ENCODE peak calls at places on chromosomes 13 and 19, in eight cellular contexts. One of them, this sample, is unnamed.

GRCh38 chr13:113178070-113178895 is 19.8 kb downstream of the PROZ start:
- DNase-seq in stimulated activated CD4-positive, alpha-beta T cell treated with anti-CD3 and anti-CD28 coated beads, TNF-alpha, amount 100 ng/mL, for 24 hours: no peak
- DNase-seq in head of caudate nucleus: no peak
- DNase-seq in iPS DF 6.9: no peak
- DNase-seq in natural killer cell: no peak
- DNase-seq in astrocyte of the hippocampus: peak; percentile 92
- DNase-seq in GM04503: peak; percentile 71
- DNase-seq in left ventricle myocardium inferior: no peak
- DNase-seq in this sample: peak; percentile 84

GRCh38 chr19:48484931-48485612 is 15.9 kb downstream of the CYTH2 start:
- DNase-seq in stimulated activated CD4-positive, alpha-beta T cell treated with anti-CD3 and anti-CD28 coated beads, TNF-alpha, amount 100 ng/mL, for 24 hours: no peak
- DNase-seq in head of caudate nucleus: no peak
- DNase-seq in iPS DF 6.9: no peak
- DNase-seq in natural killer cell: no peak
- DNase-seq in astrocyte of the hippocampus: no peak
- DNase-seq in GM04503: no peak
- DNase-seq in left ventricle myocardium inferior: no peak
- DNase-seq in this sample: no peak

GRCh38 chr19:7902796-7903243 is 857 bp upstream of the MAP2K7 start:
- DNase-seq in stimulated activated CD4-positive, alpha-beta T cell treated with anti-CD3 and anti-CD28 coated beads, TNF-alpha, amount 100 ng/mL, for 24 hours: no peak
- DNase-seq in head of caudate nucleus: no peak
- DNase-seq in iPS DF 6.9: no peak
- DNase-seq in natural killer cell: no peak
- DNase-seq in astrocyte of the hippocampus: no peak
- DNase-seq in GM04503: no peak
- DNase-seq in left ventricle myocardium inferior: no peak
- DNase-seq in this sample: no peak

GRCh38 chr13:36124236-36124822 is 6.9 kb downstream of the DCLK1 start:
- DNase-seq in stimulated activated CD4-positive, alpha-beta T cell treated with anti-CD3 and anti-CD28 coated beads, TNF-alpha, amount 100 ng/mL, for 24 hours: no peak
- DNase-seq in head of caudate nucleus: peak; percentile 13
- DNase-seq in iPS DF 6.9: no peak
- DNase-seq in natural killer cell: no peak
- DNase-seq in astrocyte of the hippocampus: peak; percentile 96
- DNase-seq in GM04503: peak; percentile 18
- DNase-seq in left ventricle myocardium inferior: no peak
- DNase-seq in this sample: no peak

GRCh38 chr13:67299072-67299635 is 69.0 kb upstream of the PCDH9 start:
- DNase-seq in stimulated activated CD4-positive, alpha-beta T cell treated with anti-CD3 and anti-CD28 coated beads, TNF-alpha, amount 100 ng/mL, for 24 hours: no peak
- DNase-seq in head of caudate nucleus: no peak
- DNase-seq in iPS DF 6.9: no peak
- DNase-seq in natural killer cell: no peak
- DNase-seq in astrocyte of the hippocampus: peak; percentile 73
- DNase-seq in GM04503: peak; percentile 18
- DNase-seq in left ventricle myocardium inferior: no peak
- DNase-seq in this sample: peak; percentile 38

GRCh38 chr19:13053761-13054604 is 48.7 kb downstream of the LYL1 start:
- DNase-seq in stimulated activated CD4-positive, alpha-beta T cell treated with anti-CD3 and anti-CD28 coated beads, TNF-alpha, amount 100 ng/mL, for 24 hours: no peak
- DNase-seq in head of caudate nucleus: peak; percentile 78
- DNase-seq in iPS DF 6.9: no peak
- DNase-seq in natural killer cell: no peak
- DNase-seq in astrocyte of the hippocampus: peak; percentile 100
- DNase-seq in GM04503: peak; percentile 92
- DNase-seq in left ventricle myocardium inferior: peak; percentile 93
- DNase-seq in this sample: peak; percentile 93

GRCh38 chr13:96025283-96025682 is 27.9 kb downstream of the UGGT2 start:
- DNase-seq in stimulated activated CD4-positive, alpha-beta T cell treated with anti-CD3 and anti-CD28 coated beads, TNF-alpha, amount 100 ng/mL, for 24 hours: no peak
- DNase-seq in head of caudate nucleus: no peak
- DNase-seq in iPS DF 6.9: no peak
- DNase-seq in natural killer cell: no peak
- DNase-seq in astrocyte of the hippocampus: peak; percentile 20
- DNase-seq in GM04503: no peak
- DNase-seq in left ventricle myocardium inferior: no peak
- DNase-seq in this sample: no peak

GRCh38 chr13:57314897-57315520 is 148.0 kb downstream of the PRR20E start:
- DNase-seq in stimulated activated CD4-positive, alpha-beta T cell treated with anti-CD3 and anti-CD28 coated beads, TNF-alpha, amount 100 ng/mL, for 24 hours: no peak
- DNase-seq in head of caudate nucleus: no peak
- DNase-seq in iPS DF 6.9: no peak
- DNase-seq in natural killer cell: no peak
- DNase-seq in astrocyte of the hippocampus: peak; percentile 23
- DNase-seq in GM04503: no peak
- DNase-seq in left ventricle myocardium inferior: no peak
- DNase-seq in this sample: no peak

GRCh38 chr19:47509973-47510372 is 4.9 kb downstream of the NAPA start:
- DNase-seq in stimulated activated CD4-positive, alpha-beta T cell treated with anti-CD3 and anti-CD28 coated beads, TNF-alpha, amount 100 ng/mL, for 24 hours: no peak
- DNase-seq in head of caudate nucleus: no peak
- DNase-seq in iPS DF 6.9: no peak
- DNase-seq in natural killer cell: no peak
- DNase-seq in astrocyte of the hippocampus: peak; percentile 77
- DNase-seq in GM04503: no peak
- DNase-seq in left ventricle myocardium inferior: no peak
- DNase-seq in this sample: no peak

GRCh38 chr13:60627071-60627686 is 230.2 kb downstream of the TDRD3 start:
- DNase-seq in stimulated activated CD4-positive, alpha-beta T cell treated with anti-CD3 and anti-CD28 coated beads, TNF-alpha, amount 100 ng/mL, for 24 hours: peak; percentile 2
- DNase-seq in head of caudate nucleus: peak; percentile 33
- DNase-seq in iPS DF 6.9: peak; percentile 45
- DNase-seq in natural killer cell: no peak
- DNase-seq in astrocyte of the hippocampus: peak; percentile 76
- DNase-seq in GM04503: no peak
- DNase-seq in left ventricle myocardium inferior: no peak
- DNase-seq in this sample: no peak

GRCh38 chr13:21238267-21238666 is 61.8 kb downstream of the MRPL57 start:
- DNase-seq in stimulated activated CD4-positive, alpha-beta T cell treated with anti-CD3 and anti-CD28 coated beads, TNF-alpha, amount 100 ng/mL, for 24 hours: no peak
- DNase-seq in head of caudate nucleus: no peak
- DNase-seq in iPS DF 6.9: no peak
- DNase-seq in natural killer cell: no peak
- DNase-seq in astrocyte of the hippocampus: no peak
- DNase-seq in GM04503: no peak
- DNase-seq in left ventricle myocardium inferior: no peak
- DNase-seq in this sample: no peak

GRCh38 chr19:51460164-51460992 is 2.1 kb upstream of the SIGLEC8 start:
- DNase-seq in stimulated activated CD4-positive, alpha-beta T cell treated with anti-CD3 and anti-CD28 coated beads, TNF-alpha, amount 100 ng/mL, for 24 hours: no peak
- DNase-seq in head of caudate nucleus: no peak
- DNase-seq in iPS DF 6.9: peak; percentile 33
- DNase-seq in natural killer cell: no peak
- DNase-seq in astrocyte of the hippocampus: peak; percentile 3
- DNase-seq in GM04503: no peak
- DNase-seq in left ventricle myocardium inferior: no peak
- DNase-seq in this sample: no peak

GRCh38 chr19:45446295-45446694 is 21.5 kb upstream of the FOSB start:
- DNase-seq in stimulated activated CD4-positive, alpha-beta T cell treated with anti-CD3 and anti-CD28 coated beads, TNF-alpha, amount 100 ng/mL, for 24 hours: no peak
- DNase-seq in head of caudate nucleus: no peak
- DNase-seq in iPS DF 6.9: no peak
- DNase-seq in natural killer cell: no peak
- DNase-seq in astrocyte of the hippocampus: peak; percentile 57
- DNase-seq in GM04503: no peak
- DNase-seq in left ventricle myocardium inferior: no peak
- DNase-seq in this sample: no peak

GRCh38 chr13:97339989-97340361 is 94.0 kb upstream of the RAP2A start:
- DNase-seq in stimulated activated CD4-positive, alpha-beta T cell treated with anti-CD3 and anti-CD28 coated beads, TNF-alpha, amount 100 ng/mL, for 24 hours: no peak
- DNase-seq in head of caudate nucleus: no peak
- DNase-seq in iPS DF 6.9: no peak
- DNase-seq in natural killer cell: no peak
- DNase-seq in astrocyte of the hippocampus: no peak
- DNase-seq in GM04503: no peak
- DNase-seq in left ventricle myocardium inferior: no peak
- DNase-seq in this sample: no peak

GRCh38 chr19:28603453-28603852 is 609.5 kb downstream of the UQCRFS1 start:
- DNase-seq in stimulated activated CD4-positive, alpha-beta T cell treated with anti-CD3 and anti-CD28 coated beads, TNF-alpha, amount 100 ng/mL, for 24 hours: no peak
- DNase-seq in head of caudate nucleus: no peak
- DNase-seq in iPS DF 6.9: no peak
- DNase-seq in natural killer cell: no peak
- DNase-seq in astrocyte of the hippocampus: no peak
- DNase-seq in GM04503: no peak
- DNase-seq in left ventricle myocardium inferior: no peak
- DNase-seq in this sample: no peak

GRCh38 chr19:56333506-56333905 is 18.9 kb upstream of the ZSCAN5A start:
- DNase-seq in stimulated activated CD4-positive, alpha-beta T cell treated with anti-CD3 and anti-CD28 coated beads, TNF-alpha, amount 100 ng/mL, for 24 hours: no peak
- DNase-seq in head of caudate nucleus: no peak
- DNase-seq in iPS DF 6.9: no peak
- DNase-seq in natural killer cell: no peak
- DNase-seq in astrocyte of the hippocampus: peak; percentile 76
- DNase-seq in GM04503: no peak
- DNase-seq in left ventricle myocardium inferior: no peak
- DNase-seq in this sample: no peak

GRCh38 chr13:110516500-110516899 is 45.0 kb downstream of the RAB20 start:
- DNase-seq in stimulated activated CD4-positive, alpha-beta T cell treated with anti-CD3 and anti-CD28 coated beads, TNF-alpha, amount 100 ng/mL, for 24 hours: no peak
- DNase-seq in head of caudate nucleus: no peak
- DNase-seq in iPS DF 6.9: no peak
- DNase-seq in natural killer cell: no peak
- DNase-seq in astrocyte of the hippocampus: no peak
- DNase-seq in GM04503: no peak
- DNase-seq in left ventricle myocardium inferior: no peak
- DNase-seq in this sample: no peak

GRCh38 chr19:3053780-3054179 is 8.5 kb downstream of the TLE5 start:
- DNase-seq in stimulated activated CD4-positive, alpha-beta T cell treated with anti-CD3 and anti-CD28 coated beads, TNF-alpha, amount 100 ng/mL, for 24 hours: no peak
- DNase-seq in head of caudate nucleus: no peak
- DNase-seq in iPS DF 6.9: no peak
- DNase-seq in natural killer cell: no peak
- DNase-seq in astrocyte of the hippocampus: no peak
- DNase-seq in GM04503: no peak
- DNase-seq in left ventricle myocardium inferior: no peak
- DNase-seq in this sample: no peak

GRCh38 chr13:40812724-40813445 is 23.5 kb downstream of the SLC25A15 start:
- DNase-seq in stimulated activated CD4-positive, alpha-beta T cell treated with anti-CD3 and anti-CD28 coated beads, TNF-alpha, amount 100 ng/mL, for 24 hours: no peak
- DNase-seq in head of caudate nucleus: no peak
- DNase-seq in iPS DF 6.9: no peak
- DNase-seq in natural killer cell: no peak
- DNase-seq in astrocyte of the hippocampus: no peak
- DNase-seq in GM04503: no peak
- DNase-seq in left ventricle myocardium inferior: no peak
- DNase-seq in this sample: no peak

GRCh38 chr19:32351807-32352630 is 6.6 kb downstream of the ZNF507 start:
- DNase-seq in stimulated activated CD4-positive, alpha-beta T cell treated with anti-CD3 and anti-CD28 coated beads, TNF-alpha, amount 100 ng/mL, for 24 hours: no peak
- DNase-seq in head of caudate nucleus: no peak
- DNase-seq in iPS DF 6.9: no peak
- DNase-seq in natural killer cell: no peak
- DNase-seq in astrocyte of the hippocampus: no peak
- DNase-seq in GM04503: no peak
- DNase-seq in left ventricle myocardium inferior: no peak
- DNase-seq in this sample: peak; percentile 38

GRCh38 chr19:16571283-16571682 is 932 bp downstream of the SLC35E1 start:
- DNase-seq in stimulated activated CD4-positive, alpha-beta T cell treated with anti-CD3 and anti-CD28 coated beads, TNF-alpha, amount 100 ng/mL, for 24 hours: no peak
- DNase-seq in head of caudate nucleus: no peak
- DNase-seq in iPS DF 6.9: no peak
- DNase-seq in natural killer cell: no peak
- DNase-seq in astrocyte of the hippocampus: peak; percentile 51
- DNase-seq in GM04503: no peak
- DNase-seq in left ventricle myocardium inferior: no peak
- DNase-seq in this sample: no peak

This sample was measured in HS-5.